ENCODE peak calls at places on chromosomes 13 and 19, in six cellular contexts. P, C, Q, G, V and S are unnamed samples.

GRCh38 chr19:34577531-34578101 is 96.1 kb downstream of the WTIP start:
- DNase-seq in Q (no peak), G (no peak), C (no peak), P (no peak), V (no peak), S (no peak)

GRCh38 chr19:41161903-41162302 is 31.1 kb upstream of the CYP2S1 start:
- DNase-seq in V (no peak), P (no peak), Q (no peak), G (no peak), C (no peak), S (no peak)

GRCh38 chr19:13938361-13939027 is at the start of gene PODNL1:
- DNase-seq in Q (peak), C (peak), P (peak), G (no peak), V (no peak), S (peak)

GRCh38 chr13:76723551-76724232 is 162.5 kb downstream of the KCTD12 start:
- DNase-seq in C (peak), P (peak), V (no peak), Q (no peak), G (peak), S (peak)

GRCh38 chr13:73544175-73544574 is 485.4 kb downstream of the KLF5 start:
- DNase-seq in G (no peak), Q (no peak), C (no peak), V (no peak), P (no peak), S (no peak)

GRCh38 chr13:44833626-44834025 is 155.6 kb downstream of the NUFIP1 start:
- DNase-seq in P (no peak), G (no peak), C (no peak), Q (no peak), V (no peak), S (no peak)

GRCh38 chr13:112575295-112575622 is 12.7 kb downstream of the TUBGCP3 start:
- DNase-seq in G (no peak), C (no peak), P (no peak), Q (no peak), V (no peak), S (no peak)

GRCh38 chr13:59038824-59039223 is 1124.9 kb downstream of the DIAPH3 start:
- DNase-seq in G (no peak), Q (no peak), V (peak), P (peak), C (no peak), S (no peak)

GRCh38 chr19:51786651-51787494 is 8.1 kb upstream of the FPR3 start:
- DNase-seq in C (no peak), G (no peak), P (no peak), V (no peak), Q (no peak), S (no peak)